ENCODE peak calls at places on chromosome 9, in six cellular contexts. A is uterus, H is tibial artery, G is colonic mucosa, Q is hypothalamus, Y is mammary epithelial cell. R is an unnamed sample.

GRCh38 chr9:16705121-16705604 is 165.3 kb downstream of the BNC2 start:
- DNase-seq in A (peak), H (peak), Q (peak), G (peak), Y (peak), R (peak)

GRCh38 chr9:32877103-32877502 is 93.8 kb downstream of the TMEM215 start:
- DNase-seq in G (no peak), Q (no peak), A (no peak), H (no peak), Y (peak), R (no peak)

GRCh38 chr9:129613520-129614175 is 7.3 kb downstream of the C9orf50 start:
- DNase-seq in Y (no peak), A (no peak), H (no peak), Q (peak), G (no peak), R (no peak)

GRCh38 chr9:126916909-126917308 is 2.3 kb downstream of the RALGPS1 start:
- DNase-seq in Q (no peak), G (no peak), A (no peak), Y (no peak), H (no peak), R (no peak)

GRCh38 chr9:6667633-6668280 is 22.2 kb upstream of the GLDC start:
- DNase-seq in A (no peak), G (no peak), Q (no peak), H (no peak), Y (no peak), R (no peak)

GRCh38 chr9:87696641-87697040 is 29.3 kb upstream of the CTSL start:
- DNase-seq in Q (no peak), A (no peak), Y (no peak), G (no peak), H (no peak), R (no peak)

GRCh38 chr9:23635276-23635675 is 190.8 kb downstream of the ELAVL2 start:
- DNase-seq in H (no peak), Y (no peak), Q (no peak), G (no peak), A (no peak), R (no peak)

GRCh38 chr9:105656131-105656921 is 5.9 kb upstream of the TAL2 start:
- DNase-seq in Y (peak), Q (no peak), A (no peak), H (no peak), G (peak), R (peak)

GRCh38 chr9:106878081-106878837 is 15.3 kb downstream of the ZNF462 start:
- DNase-seq in H (no peak), A (no peak), Y (no peak), G (no peak), Q (no peak), R (no peak)

GRCh38 chr9:119689879-119690278 is 320.6 kb upstream of the BRINP1 start:
- DNase-seq in A (no peak), Q (no peak), H (no peak), G (no peak), Y (peak), R (no peak)

GRCh38 chr9:124676159-124676551 is 95.0 kb downstream of the NR6A1 start:
- DNase-seq in A (no peak), Q (no peak), Y (no peak), H (no peak), G (no peak), R (no peak)

GRCh38 chr9:86549434-86549833 is 195.2 kb upstream of the TUT7 start:
- DNase-seq in Q (no peak), G (no peak), Y (no peak), H (no peak), A (no peak), R (no peak)

GRCh38 chr9:72807765-72808445 is 144.9 kb downstream of the ALDH1A1 start:
- DNase-seq in A (no peak), Y (peak), G (no peak), Q (no peak), H (no peak), R (no peak)

GRCh38 chr9:137479892-137480685 is 21.0 kb upstream of the NSMF start:
- DNase-seq in Q (no peak), G (no peak), H (peak), A (no peak), Y (no peak), R (no peak)

GRCh38 chr9:121360975-121361374 is 9.1 kb downstream of the STOM start:
- DNase-seq in G (no peak), A (no peak), Y (peak), H (no peak), Q (no peak), R (no peak)

GRCh38 chr9:91421022-91421765 is 2.4 kb downstream of the NFIL3 start:
- DNase-seq in Y (no peak), G (peak), Q (no peak), A (peak), H (no peak), R (peak)

R was measured in pancreas.